ENCODE peak calls at places on chromosomes 6 and 20, in four cellular contexts. I is fibroblast of lung, K is A549, M is dorsolateral prefrontal cortex. L is an unnamed sample.

GRCh38 chr6:2884817-2885216 is 18.3 kb downstream of the SERPINB9 start:
- DNase-seq in K (no peak), I (no peak), M (no peak), L (no peak)

GRCh38 chr20:34871320-34871926 is 1.2 kb downstream of the GGT7 start:
- DNase-seq in K (no peak), I (no peak), M (peak; percentile 57), L (no peak)

GRCh38 chr6:50602191-50602810 is 111.0 kb upstream of the TFAP2D start:
- DNase-seq in M (no peak), K (no peak), I (peak; percentile 2), L (no peak)

GRCh38 chr6:116616757-116617093 is 446 bp downstream of the RSPH4A start:
- DNase-seq in K (peak; percentile 18), I (peak; percentile 6), M (no peak), L (peak; percentile 9)

GRCh38 chr6:140051521-140052455 is 677.3 kb upstream of the CITED2 start:
- DNase-seq in M (no peak), K (peak; percentile 1), I (peak; percentile 99), L (no peak)

GRCh38 chr6:44045672-44046015 is 81.6 kb downstream of the MRPL14 start:
- DNase-seq in K (no peak), I (no peak), M (peak; percentile 83), L (no peak)

GRCh38 chr6:113732384-113732966 is 124.7 kb upstream of the MARCKS start:
- DNase-seq in I (peak; percentile 21), K (no peak), M (peak; percentile 58), L (no peak)

GRCh38 chr6:170437719-170438401 is 115.2 kb downstream of the PSMB1 start:
- DNase-seq in M (no peak), K (no peak), I (peak; percentile 40), L (no peak)

GRCh38 chr6:136181191-136181833 is 68.8 kb downstream of the MTFR2 start:
- DNase-seq in I (no peak), M (no peak), K (no peak), L (no peak)

GRCh38 chr6:37696841-37697735 is 595 bp downstream of the MDGA1 start:
- DNase-seq in K (peak; percentile 24), M (no peak), I (peak; percentile 30), L (no peak)
- H3K27ac ChIP-seq in K (peak overlapping the region; percentile 89), M (peak overlapping the region; percentile 38), I (peak overlapping the region; percentile 49), L (peak overlapping the region; percentile 26)

GRCh38 chr20:12270863-12271262 is 353.2 kb downstream of the BTBD3 start:
- DNase-seq in M (no peak), I (no peak), K (no peak), L (no peak)

DNA sequence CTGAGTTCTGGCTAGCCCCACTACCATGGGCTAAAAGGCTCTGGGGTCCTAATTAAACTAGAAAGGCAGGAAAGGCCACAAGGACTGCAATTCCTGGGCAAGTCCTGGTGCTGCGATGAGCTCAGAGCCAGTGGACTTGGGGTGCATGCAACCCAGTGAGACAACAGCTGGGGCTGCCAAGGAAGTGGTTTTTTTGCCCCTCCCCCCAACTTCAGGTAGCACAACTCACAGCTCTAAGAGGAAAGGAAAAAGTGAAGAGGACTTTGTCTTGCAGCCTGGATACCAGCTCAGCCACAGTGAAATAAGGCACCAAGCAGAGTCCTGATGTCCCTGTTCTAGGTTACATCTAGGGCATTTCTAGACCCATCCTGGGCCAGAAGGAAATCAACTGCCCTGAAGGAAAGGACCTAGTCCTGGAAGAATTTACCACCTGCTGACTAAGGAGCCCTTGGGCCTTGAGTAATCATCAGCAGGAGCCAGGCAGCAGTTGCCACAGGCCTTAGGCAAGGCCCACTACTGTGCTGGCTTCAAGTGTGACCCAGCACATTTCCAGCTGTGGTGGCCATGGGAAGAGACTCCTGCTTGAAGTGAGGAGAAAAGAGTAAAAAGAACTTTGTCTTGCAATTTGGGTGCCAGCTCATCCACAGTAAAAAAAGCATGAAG is 358.4 kb downstream of the BTBD3 start:
- DNase-seq in K (no peak), M (no peak), I (no peak), L (no peak)
- H3K27ac ChIP-seq in K (no peak overlapping the region), M (no peak overlapping the region), I (no peak overlapping the region), L (no peak overlapping the region)

GRCh38 chr6:147821266-147821665 is 312.8 kb downstream of the SAMD5 start:
- DNase-seq in M (no peak), K (no peak), I (peak; percentile 6), L (peak; percentile 9)
- H3K27ac ChIP-seq in M (no peak overlapping the region), K (no peak overlapping the region), I (no peak overlapping the region), L (no peak overlapping the region)

DNA sequence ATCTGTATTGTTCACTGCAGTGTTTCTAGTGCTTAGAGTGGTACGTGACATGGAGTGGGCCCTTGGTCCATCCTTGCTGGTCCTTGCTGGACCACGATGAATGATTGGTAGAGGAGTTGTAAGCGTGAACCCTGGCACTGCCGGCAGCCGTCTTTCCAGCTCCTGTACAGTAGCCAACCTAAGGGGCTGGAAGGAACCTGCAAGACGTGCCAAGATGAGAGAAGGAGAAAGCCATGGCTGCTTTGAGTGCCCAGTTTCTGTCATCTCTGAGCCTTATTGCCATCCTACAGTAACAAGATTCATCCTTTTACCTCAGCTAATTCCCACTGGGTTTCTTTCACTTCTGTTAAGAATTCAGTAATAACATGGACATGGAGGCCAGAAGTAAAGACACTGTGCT is 5.9 kb downstream of the DHX35 start:
- DNase-seq in M (no peak), K (no peak), I (no peak), L (no peak)
- H3K27ac ChIP-seq in M (no peak overlapping the region), K (no peak overlapping the region), I (no peak overlapping the region), L (no peak overlapping the region)

GRCh38 chr20:45467172-45467571 is 2.4 kb upstream of the WFDC2 start:
- DNase-seq in M (no peak), K (no peak), I (no peak), L (no peak)

GRCh38 chr20:45470939-45471338 is 1.4 kb downstream of the WFDC2 start:
- DNase-seq in I (no peak), K (no peak), M (no peak), L (no peak)

GRCh38 chr20:45467861-45468260 is 1.7 kb upstream of the WFDC2 start:
- DNase-seq in I (no peak), K (no peak), M (peak; percentile 53), L (peak; percentile 12)

GRCh38 chr20:45469336-45470261 is at the start of gene WFDC2:
- DNase-seq in M (no peak), I (no peak), K (no peak), L (no peak)

DNA sequence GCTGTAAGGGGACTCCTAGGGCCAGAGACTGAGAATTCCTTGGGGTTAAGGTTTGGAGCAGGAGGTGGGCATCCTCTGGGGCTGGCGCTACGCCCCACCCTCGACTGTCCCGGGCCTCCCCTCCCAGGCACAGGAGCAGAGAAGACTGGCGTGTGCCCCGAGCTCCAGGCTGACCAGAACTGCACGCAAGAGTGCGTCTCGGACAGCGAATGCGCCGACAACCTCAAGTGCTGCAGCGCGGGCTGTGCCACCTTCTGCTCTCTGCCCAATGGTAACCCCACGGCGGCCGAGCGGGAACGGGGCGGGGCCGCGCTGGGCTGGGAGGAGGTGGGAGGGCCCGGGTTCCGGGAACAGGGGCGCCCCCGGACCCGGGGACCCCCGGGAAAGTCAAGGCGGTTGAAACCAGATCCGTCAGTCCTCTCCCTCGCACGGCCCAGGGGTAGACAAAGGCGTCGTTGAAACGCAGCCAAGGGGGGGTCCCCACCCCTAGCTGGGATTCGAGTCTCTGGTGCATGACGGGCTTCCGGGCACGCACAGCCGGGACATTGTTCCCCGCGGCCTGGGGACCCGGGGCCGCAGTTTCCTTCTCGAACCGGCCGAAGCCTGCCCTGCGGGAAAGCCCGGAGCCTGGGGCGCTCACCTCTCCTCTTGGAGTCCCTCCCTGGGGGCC is 844 bp downstream of the WFDC2 start:
- DNase-seq in K (no peak), M (peak; percentile 70), I (peak; percentile 5), L (no peak)
- H3K27ac ChIP-seq in K (peak overlapping the region; percentile 20), M (peak overlapping the region; percentile 65), I (no peak overlapping the region), L (no peak overlapping the region)

GRCh38 chr6:127482318-127482717 is 23.1 kb upstream of the KIAA0408 start:
- DNase-seq in K (no peak), M (no peak), I (no peak), L (no peak)

GRCh38 chr6:127481628-127482027 is 22.4 kb upstream of the KIAA0408 start:
- DNase-seq in M (no peak), I (peak; percentile 85), K (no peak), L (no peak)

GRCh38 chr6:127486934-127487333 is 27.7 kb upstream of the KIAA0408 start:
- DNase-seq in I (no peak), M (no peak), K (no peak), L (no peak)

GRCh38 chr6:127483399-127484055 is 24.3 kb upstream of the KIAA0408 start:
- DNase-seq in M (no peak), I (no peak), K (no peak), L (peak; percentile 9)

DNA sequence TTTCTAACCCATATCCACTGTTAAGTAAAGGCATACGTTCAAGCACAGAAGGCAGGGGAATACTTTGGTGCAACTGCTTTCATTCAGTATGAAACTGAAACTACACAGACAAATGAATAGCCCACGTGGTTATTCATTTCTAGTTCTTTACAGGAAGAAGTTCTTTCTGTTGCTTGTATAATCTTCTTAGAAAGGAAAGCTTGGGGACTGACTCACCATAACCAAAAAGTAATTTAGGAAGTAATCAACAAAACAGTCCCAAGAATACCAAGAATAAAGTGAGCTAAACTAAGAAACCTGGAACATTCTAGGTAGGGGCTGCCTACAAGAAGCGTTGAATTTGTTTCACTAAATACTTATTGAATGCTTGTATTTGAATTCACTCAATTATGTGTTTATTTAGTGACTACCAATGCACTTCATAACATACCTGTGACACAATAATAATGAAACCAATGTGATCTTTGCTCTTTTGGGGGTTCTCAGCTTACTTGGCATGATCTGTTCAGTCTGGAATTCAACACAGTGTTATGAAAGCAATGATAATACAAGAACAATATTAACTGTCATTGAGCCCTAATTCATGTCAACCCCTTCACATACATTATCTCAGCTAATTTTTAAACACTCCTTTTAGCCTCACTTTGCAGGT is 25.1 kb upstream of the KIAA0408 start:
- DNase-seq in K (peak; percentile 2), M (no peak), I (peak; percentile 80), L (no peak)
- H3K27ac ChIP-seq in K (peak overlapping the region; percentile 69), M (peak overlapping the region; percentile 40), I (no peak overlapping the region), L (no peak overlapping the region)

DNA sequence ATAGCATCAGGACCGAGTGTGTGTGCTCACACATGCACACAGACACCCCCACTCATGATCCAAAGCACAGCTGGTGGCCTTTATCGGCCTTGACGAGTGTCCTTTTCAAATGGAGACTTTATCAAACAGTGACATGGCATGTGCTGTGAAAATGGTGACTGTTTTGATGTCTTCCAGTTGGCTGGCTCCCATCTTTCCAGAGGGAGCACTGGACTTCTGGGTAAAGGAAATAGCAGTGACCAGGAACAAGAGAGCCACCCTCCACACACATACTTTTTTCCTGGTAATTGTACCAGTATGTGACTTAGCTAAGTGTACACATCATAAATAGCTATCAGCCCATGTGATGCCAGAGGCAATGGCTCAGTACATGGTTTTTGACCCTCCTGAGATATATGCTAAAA is 52.7 kb downstream of the ZDHHC14 start:
- DNase-seq in I (no peak), K (no peak), M (no peak), L (no peak)
- H3K27ac ChIP-seq in I (no peak overlapping the region), K (no peak overlapping the region), M (peak overlapping the region; percentile 54), L (no peak overlapping the region)

GRCh38 chr6:112439010-112439409 is 91.9 kb downstream of the RFPL4B start:
- DNase-seq in M (no peak), K (no peak), I (peak; percentile 39), L (no peak)
- H3K27ac ChIP-seq in M (no peak overlapping the region), K (no peak overlapping the region), I (no peak overlapping the region), L (no peak overlapping the region)

DNA sequence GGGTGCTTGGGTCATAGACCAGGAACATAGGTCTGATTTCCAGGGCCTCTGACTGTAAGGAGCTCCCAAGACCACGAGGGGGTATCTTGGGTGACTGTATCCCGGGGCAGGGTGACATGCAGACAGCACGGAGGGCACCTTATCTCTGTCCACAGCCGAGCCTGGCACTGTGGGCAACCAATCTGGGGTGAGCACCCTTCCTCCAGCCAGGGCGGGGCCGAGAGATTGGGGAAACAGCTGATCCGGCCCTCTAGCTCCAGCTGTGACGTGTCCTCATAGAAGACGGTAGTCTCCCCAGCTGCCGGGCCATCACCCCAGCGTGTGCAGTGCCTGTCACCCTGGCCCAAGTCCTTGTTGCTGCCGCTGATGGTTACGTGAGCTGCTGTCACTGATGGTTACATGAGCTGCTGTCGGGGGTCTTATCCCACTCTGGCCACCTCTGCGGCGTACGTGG is 139.6 kb upstream of the RNF24 start:
- DNase-seq in I (no peak), M (no peak), K (peak; percentile 78), L (no peak)
- H3K27ac ChIP-seq in I (no peak overlapping the region), M (peak overlapping the region; percentile 64), K (peak overlapping the region; percentile 97), L (peak overlapping the region; percentile 44)

L was measured in caudate nucleus.